ENCODE peak calls at places on chromosomes 11 and 22, in ten cellular contexts. A is osteocyte; R is sciatic nerve; N is stimulated activated CD4-positive, alpha-beta T cell treated with anti-CD3 and anti-CD28 coated beads, Interleukin-12 subunit alpha, Interleukin-12 subunit beta, amount 100 ng/mL, for 48 hours; J is GM13976; M is activated T-cell treated with anti-CD3 and anti-CD28 coated beads for 1 hour; Q is activated CD4-positive, alpha-beta T cell treated with anti-CD3 and anti-CD28 coated beads, Interleukin-2, amount 10 ng/mL, durations not matched to agents 7 days and 5 days; K is HTR-8/SVneo; Z is GOT3; S is fibroblast of the conjunctiva. L is an unnamed sample.

GRCh38 chr11:2570211-2570811 is 125.5 kb downstream of the KCNQ1 start:
- DNase-seq in M (no peak), S (no peak), N (no peak), Z (no peak), R (peak; percentile 50), K (no peak), Q (no peak), A (no peak), J (no peak), L (no peak)

GRCh38 chr11:124600924-124601323 is 10.3 kb upstream of the PANX3 start:
- DNase-seq in A (no peak), Z (no peak), K (no peak), J (no peak), Q (no peak), R (no peak), N (no peak), M (no peak), S (no peak), L (no peak)

GRCh38 chr11:2825886-2826678 is 59.5 kb downstream of the CDKN1C start:
- DNase-seq in Z (peak; percentile 6), N (no peak), J (no peak), A (no peak), M (no peak), K (peak; percentile 98), S (peak; percentile 92), R (peak; percentile 84), Q (no peak), L (peak; percentile 46)

GRCh38 chr11:75031771-75032549 is 43.2 kb downstream of the NEU3 start:
- DNase-seq in K (peak; percentile 73), A (peak; percentile 87), Q (peak; percentile 66), Z (no peak), N (peak; percentile 45), M (peak; percentile 58), S (peak; percentile 30), R (peak; percentile 85), J (peak; percentile 73), L (peak; percentile 58)

GRCh38 chr11:10323793-10324170 is 18.9 kb downstream of the ADM start:
- DNase-seq in A (no peak), K (no peak), J (no peak), S (no peak), M (no peak), Q (no peak), Z (no peak), N (no peak), R (no peak), L (no peak)

GRCh38 chr11:102603091-102603490 is 22.0 kb downstream of the MMP20 start:
- DNase-seq in R (no peak), K (peak; percentile 23), M (no peak), A (no peak), N (no peak), Q (no peak), S (no peak), J (no peak), Z (no peak), L (peak; percentile 95)

GRCh38 chr11:106249857-106250256 is 172.4 kb downstream of the AASDHPPT start:
- DNase-seq in N (no peak), A (no peak), M (no peak), R (no peak), K (no peak), S (no peak), Q (no peak), J (no peak), Z (no peak), L (no peak)

GRCh38 chr22:27213766-27214581 is 556.6 kb downstream of the MIAT start:
- DNase-seq in M (no peak), J (no peak), Q (no peak), A (peak; percentile 87), R (peak; percentile 79), K (no peak), N (no peak), Z (no peak), S (peak; percentile 60), L (no peak)

GRCh38 chr11:68979931-68980775 is 633 bp downstream of the MRGPRD start:
- DNase-seq in N (no peak), Q (no peak), M (no peak), A (peak; percentile 68), S (no peak), J (no peak), R (peak; percentile 44), K (no peak), Z (no peak), L (no peak)

L was measured in RPMI7951.